ENCODE peak calls at places on chromosome 10, in four cellular contexts. One of them, this sample, is unnamed.

GRCh38 chr10:33143160-33143728 is 185.2 kb upstream of the ITGB1 start:
- DNase-seq in HepG2: peak
- DNase-seq in CD8-positive, alpha-beta T cell: no peak
- DNase-seq in fibroblast of mammary gland: peak
- DNase-seq in this sample: no peak

GRCh38 chr10:71755179-71755879 is 18.0 kb downstream of the VSIR start:
- DNase-seq in HepG2: no peak
- DNase-seq in CD8-positive, alpha-beta T cell: no peak
- DNase-seq in fibroblast of mammary gland: no peak
- DNase-seq in this sample: no peak

GRCh38 chr10:71565284-71566000 is 154.1 kb downstream of the C10orf105 start:
- DNase-seq in HepG2: no peak
- DNase-seq in CD8-positive, alpha-beta T cell: no peak
- DNase-seq in fibroblast of mammary gland: no peak
- DNase-seq in this sample: no peak

GRCh38 chr10:70232859-70233108 is 445 bp downstream of the PPA1 start:
- DNase-seq in HepG2: no peak
- DNase-seq in CD8-positive, alpha-beta T cell: peak
- DNase-seq in fibroblast of mammary gland: no peak
- DNase-seq in this sample: no peak

GRCh38 chr10:33791295-33791694 is 456.8 kb upstream of the NRP1 start:
- DNase-seq in HepG2: peak
- DNase-seq in CD8-positive, alpha-beta T cell: no peak
- DNase-seq in fibroblast of mammary gland: peak
- DNase-seq in this sample: no peak

GRCh38 chr10:132395704-132396494 is 1.1 kb upstream of the PWWP2B start:
- DNase-seq in HepG2: peak
- DNase-seq in CD8-positive, alpha-beta T cell: peak
- DNase-seq in fibroblast of mammary gland: peak
- DNase-seq in this sample: no peak

GRCh38 chr10:62054408-62054807 is 152.9 kb downstream of the ARID5B start:
- DNase-seq in HepG2: no peak
- DNase-seq in CD8-positive, alpha-beta T cell: no peak
- DNase-seq in fibroblast of mammary gland: no peak
- DNase-seq in this sample: no peak

GRCh38 chr10:65570143-65571010 is 1355.5 kb upstream of the LRRTM3 start:
- DNase-seq in HepG2: peak
- DNase-seq in CD8-positive, alpha-beta T cell: no peak
- DNase-seq in fibroblast of mammary gland: peak
- DNase-seq in this sample: no peak

GRCh38 chr10:130455111-130455695 is 319.0 kb downstream of the GLRX3 start:
- DNase-seq in HepG2: no peak
- DNase-seq in CD8-positive, alpha-beta T cell: peak
- DNase-seq in fibroblast of mammary gland: no peak
- DNase-seq in this sample: no peak

GRCh38 chr10:111872591-111872990 is 311.0 kb downstream of the GPAM start:
- DNase-seq in HepG2: no peak
- DNase-seq in CD8-positive, alpha-beta T cell: no peak
- DNase-seq in fibroblast of mammary gland: peak
- DNase-seq in this sample: no peak

GRCh38 chr10:59779656-59780521 is 26.6 kb upstream of the MRLN start:
- DNase-seq in HepG2: no peak
- DNase-seq in CD8-positive, alpha-beta T cell: no peak
- DNase-seq in fibroblast of mammary gland: no peak
- DNase-seq in this sample: no peak

GRCh38 chr10:89699581-89700064 is 1.8 kb upstream of the KIF20B start:
- DNase-seq in HepG2: peak
- DNase-seq in CD8-positive, alpha-beta T cell: no peak
- DNase-seq in fibroblast of mammary gland: peak
- DNase-seq in this sample: no peak

GRCh38 chr10:28036587-28036986 is 37.7 kb upstream of the ODAD2 start:
- DNase-seq in HepG2: no peak
- DNase-seq in CD8-positive, alpha-beta T cell: no peak
- DNase-seq in fibroblast of mammary gland: peak
- DNase-seq in this sample: no peak

GRCh38 chr10:102718220-102718619 is 3.8 kb downstream of the SFXN2 start:
- DNase-seq in HepG2: peak
- DNase-seq in CD8-positive, alpha-beta T cell: no peak
- DNase-seq in fibroblast of mammary gland: peak
- DNase-seq in this sample: no peak

GRCh38 chr10:2978574-2979266 is 88.6 kb upstream of the PFKP start:
- DNase-seq in HepG2: no peak
- DNase-seq in CD8-positive, alpha-beta T cell: no peak
- DNase-seq in fibroblast of mammary gland: no peak
- DNase-seq in this sample: no peak

GRCh38 chr10:102633282-102633681 is 11.0 kb upstream of the TRIM8 start:
- DNase-seq in HepG2: no peak
- DNase-seq in CD8-positive, alpha-beta T cell: no peak
- DNase-seq in fibroblast of mammary gland: peak
- DNase-seq in this sample: no peak

GRCh38 chr10:11345224-11346054 is 266.0 kb downstream of the USP6NL start:
- DNase-seq in HepG2: peak
- DNase-seq in CD8-positive, alpha-beta T cell: peak
- DNase-seq in fibroblast of mammary gland: peak
- DNase-seq in this sample: peak

GRCh38 chr10:11823122-11823988 is at the start of gene PROSER2:
- DNase-seq in HepG2: no peak
- DNase-seq in CD8-positive, alpha-beta T cell: no peak
- DNase-seq in fibroblast of mammary gland: peak
- DNase-seq in this sample: no peak

GRCh38 chr10:14086596-14086995 is 244.1 kb downstream of the FRMD4A start:
- DNase-seq in HepG2: no peak
- DNase-seq in CD8-positive, alpha-beta T cell: no peak
- DNase-seq in fibroblast of mammary gland: peak
- DNase-seq in this sample: no peak

GRCh38 chr10:3779146-3779707 is 5.8 kb downstream of the KLF6 start:
- DNase-seq in HepG2: no peak
- DNase-seq in CD8-positive, alpha-beta T cell: no peak
- DNase-seq in fibroblast of mammary gland: peak
- DNase-seq in this sample: no peak

GRCh38 chr10:43032613-43033012 is 44.3 kb upstream of the RET start:
- DNase-seq in HepG2: no peak
- DNase-seq in CD8-positive, alpha-beta T cell: no peak
- DNase-seq in fibroblast of mammary gland: no peak
- DNase-seq in this sample: no peak

GRCh38 chr10:66242885-66243284 is 683.0 kb upstream of the LRRTM3 start:
- DNase-seq in HepG2: no peak
- DNase-seq in CD8-positive, alpha-beta T cell: no peak
- DNase-seq in fibroblast of mammary gland: no peak
- DNase-seq in this sample: no peak

GRCh38 chr10:83983578-83984255 is 155.6 kb upstream of the GHITM start:
- DNase-seq in HepG2: peak
- DNase-seq in CD8-positive, alpha-beta T cell: no peak
- DNase-seq in fibroblast of mammary gland: peak
- DNase-seq in this sample: no peak

GRCh38 chr10:8731415-8732110 is 677.1 kb downstream of the GATA3 start:
- DNase-seq in HepG2: no peak
- DNase-seq in CD8-positive, alpha-beta T cell: no peak
- DNase-seq in fibroblast of mammary gland: no peak
- DNase-seq in this sample: no peak

GRCh38 chr10:127922675-127923366 is 15.9 kb downstream of the PTPRE start:
- DNase-seq in HepG2: peak
- DNase-seq in CD8-positive, alpha-beta T cell: no peak
- DNase-seq in fibroblast of mammary gland: peak
- DNase-seq in this sample: no peak

GRCh38 chr10:44689368-44689767 is 221.8 kb upstream of the TMEM72 start:
- DNase-seq in HepG2: no peak
- DNase-seq in CD8-positive, alpha-beta T cell: no peak
- DNase-seq in fibroblast of mammary gland: peak
- DNase-seq in this sample: no peak

GRCh38 chr10:79128241-79128922 is 59.6 kb downstream of the ZMIZ1 start:
- DNase-seq in HepG2: no peak
- DNase-seq in CD8-positive, alpha-beta T cell: no peak
- DNase-seq in fibroblast of mammary gland: no peak
- DNase-seq in this sample: no peak

GRCh38 chr10:6721480-6721879 is 141.4 kb upstream of the PRKCQ start:
- DNase-seq in HepG2: no peak
- DNase-seq in CD8-positive, alpha-beta T cell: no peak
- DNase-seq in fibroblast of mammary gland: peak
- DNase-seq in this sample: no peak

GRCh38 chr10:75417522-75417927 is 13.9 kb upstream of the LRMDA start:
- DNase-seq in HepG2: no peak
- DNase-seq in CD8-positive, alpha-beta T cell: no peak
- DNase-seq in fibroblast of mammary gland: no peak
- DNase-seq in this sample: no peak

GRCh38 chr10:86795353-86795752 is 38.9 kb downstream of the BMPR1A start:
- DNase-seq in HepG2: peak
- DNase-seq in CD8-positive, alpha-beta T cell: no peak
- DNase-seq in fibroblast of mammary gland: peak
- DNase-seq in this sample: no peak

GRCh38 chr10:22251751-22252285 is 34.0 kb upstream of the EBLN1 start:
- DNase-seq in HepG2: no peak
- DNase-seq in CD8-positive, alpha-beta T cell: peak
- DNase-seq in fibroblast of mammary gland: peak
- DNase-seq in this sample: no peak

GRCh38 chr10:52390388-52390787 is 76.3 kb downstream of the DKK1 start:
- DNase-seq in HepG2: no peak
- DNase-seq in CD8-positive, alpha-beta T cell: no peak
- DNase-seq in fibroblast of mammary gland: no peak
- DNase-seq in this sample: no peak

GRCh38 chr10:116521424-116522305 is 24.1 kb upstream of the PNLIP start:
- DNase-seq in HepG2: peak
- DNase-seq in CD8-positive, alpha-beta T cell: no peak
- DNase-seq in fibroblast of mammary gland: peak
- DNase-seq in this sample: no peak

GRCh38 chr10:127013696-127014095 is 108.5 kb downstream of the DOCK1 start:
- DNase-seq in HepG2: no peak
- DNase-seq in CD8-positive, alpha-beta T cell: no peak
- DNase-seq in fibroblast of mammary gland: no peak
- DNase-seq in this sample: no peak

GRCh38 chr10:124563320-124563719 is 101.7 kb downstream of the LHPP start:
- DNase-seq in HepG2: no peak
- DNase-seq in CD8-positive, alpha-beta T cell: no peak
- DNase-seq in fibroblast of mammary gland: no peak
- DNase-seq in this sample: no peak

GRCh38 chr10:77583527-77583926 is 54.1 kb downstream of the KCNMA1 start:
- DNase-seq in HepG2: no peak
- DNase-seq in CD8-positive, alpha-beta T cell: no peak
- DNase-seq in fibroblast of mammary gland: no peak
- DNase-seq in this sample: no peak

GRCh38 chr10:48667960-48668541 is 16.6 kb upstream of the WDFY4 start:
- DNase-seq in HepG2: no peak
- DNase-seq in CD8-positive, alpha-beta T cell: no peak
- DNase-seq in fibroblast of mammary gland: no peak
- DNase-seq in this sample: peak

GRCh38 chr10:127854769-127855583 is 37.8 kb downstream of the CLRN3 start:
- DNase-seq in HepG2: no peak
- DNase-seq in CD8-positive, alpha-beta T cell: no peak
- DNase-seq in fibroblast of mammary gland: no peak
- DNase-seq in this sample: peak

GRCh38 chr10:119029613-119030420 is at the start of gene NANOS1:
- DNase-seq in HepG2: no peak
- DNase-seq in CD8-positive, alpha-beta T cell: no peak
- DNase-seq in fibroblast of mammary gland: no peak
- DNase-seq in this sample: no peak

GRCh38 chr10:119026301-119027110 is 3.0 kb upstream of the NANOS1 start:
- DNase-seq in HepG2: no peak
- DNase-seq in CD8-positive, alpha-beta T cell: no peak
- DNase-seq in fibroblast of mammary gland: no peak
- DNase-seq in this sample: no peak

GRCh38 chr10:119031496-119032059 is 2.1 kb downstream of the NANOS1 start:
- DNase-seq in HepG2: no peak
- DNase-seq in CD8-positive, alpha-beta T cell: no peak
- DNase-seq in fibroblast of mammary gland: no peak
- DNase-seq in this sample: no peak

GRCh38 chr10:119028900-119029612 is 458 bp upstream of the NANOS1 start:
- DNase-seq in HepG2: peak
- DNase-seq in CD8-positive, alpha-beta T cell: peak
- DNase-seq in fibroblast of mammary gland: peak
- DNase-seq in this sample: peak

GRCh38 chr10:119030421-119031250 is 1.1 kb downstream of the NANOS1 start:
- DNase-seq in HepG2: peak
- DNase-seq in CD8-positive, alpha-beta T cell: peak
- DNase-seq in fibroblast of mammary gland: peak
- DNase-seq in this sample: peak
- TF ChIP-seq CTCF in HepG2: peak
- TF ChIP-seq CTCF in CD8-positive, alpha-beta T cell: no peak
- TF ChIP-seq CTCF in fibroblast of mammary gland: no peak
- TF ChIP-seq CTCF in this sample: peak

GRCh38 chr10:118218562-118218961 is 123.6 kb downstream of the FAM204A start:
- DNase-seq in HepG2: no peak
- DNase-seq in CD8-positive, alpha-beta T cell: no peak
- DNase-seq in fibroblast of mammary gland: no peak
- DNase-seq in this sample: no peak
- TF ChIP-seq CTCF in HepG2: no peak
- TF ChIP-seq CTCF in CD8-positive, alpha-beta T cell: no peak
- TF ChIP-seq CTCF in fibroblast of mammary gland: no peak
- TF ChIP-seq CTCF in this sample: no peak

GRCh38 chr10:74151057-74151878 is at the start of gene ADK:
- DNase-seq in HepG2: peak
- DNase-seq in CD8-positive, alpha-beta T cell: peak
- DNase-seq in fibroblast of mammary gland: peak
- DNase-seq in this sample: peak
- TF ChIP-seq CTCF in HepG2: peak
- TF ChIP-seq CTCF in CD8-positive, alpha-beta T cell: peak
- TF ChIP-seq CTCF in fibroblast of mammary gland: no peak
- TF ChIP-seq CTCF in this sample: peak

GRCh38 chr10:63765126-63765525 is 243.9 kb downstream of the REEP3 start:
- DNase-seq in HepG2: no peak
- DNase-seq in CD8-positive, alpha-beta T cell: no peak
- DNase-seq in fibroblast of mammary gland: peak
- DNase-seq in this sample: no peak

GRCh38 chr10:63770523-63770922 is 249.3 kb downstream of the REEP3 start:
- DNase-seq in HepG2: no peak
- DNase-seq in CD8-positive, alpha-beta T cell: no peak
- DNase-seq in fibroblast of mammary gland: no peak
- DNase-seq in this sample: no peak

GRCh38 chr10:63766766-63767505 is 245.7 kb downstream of the REEP3 start:
- DNase-seq in HepG2: peak
- DNase-seq in CD8-positive, alpha-beta T cell: no peak
- DNase-seq in fibroblast of mammary gland: peak
- DNase-seq in this sample: no peak

GRCh38 chr10:63769367-63769766 is 248.2 kb downstream of the REEP3 start:
- DNase-seq in HepG2: no peak
- DNase-seq in CD8-positive, alpha-beta T cell: no peak
- DNase-seq in fibroblast of mammary gland: no peak
- DNase-seq in this sample: no peak

GRCh38 chr10:63767512-63767911 is 246.3 kb downstream of the REEP3 start:
- DNase-seq in HepG2: peak
- DNase-seq in CD8-positive, alpha-beta T cell: no peak
- DNase-seq in fibroblast of mammary gland: peak
- DNase-seq in this sample: no peak
- TF ChIP-seq CTCF in HepG2: peak
- TF ChIP-seq CTCF in CD8-positive, alpha-beta T cell: no peak
- TF ChIP-seq CTCF in fibroblast of mammary gland: peak
- TF ChIP-seq CTCF in this sample: peak

This sample was measured in GM12864.